ENCODE peak calls at places on chromosomes 2 and 18, in ten cellular contexts. L is adrenal gland, C is choroid plexus epithelial cell, R is HFFc6, Q is nephron progenitor cell, E is B cell, F is heart left ventricle, N is uterus, Z is osteocyte, X is Panc1. J is an unnamed sample.

GRCh38 chr2:24984912-24985311 is 13.2 kb upstream of the DNAJC27 start:
- DNase-seq in L (peak), C (peak), R (no peak), Q (peak), E (no peak), F (peak), N (peak), Z (no peak), X (no peak), J (peak)

GRCh38 chr2:28981620-28982371 is 698 bp downstream of the TOGARAM2 start:
- DNase-seq in L (no peak), C (peak), R (no peak), Q (no peak), E (no peak), F (no peak), N (no peak), Z (no peak), X (no peak), J (no peak)

GRCh38 chr2:172275239-172275638 is 152.1 kb upstream of the ITGA6 start:
- DNase-seq in L (no peak), C (no peak), R (no peak), Q (no peak), E (no peak), F (no peak), N (no peak), Z (no peak), X (no peak), J (no peak)

GRCh38 chr2:160388464-160389263 is 104.9 kb downstream of the RBMS1 start:
- DNase-seq in L (peak), C (no peak), R (no peak), Q (no peak), E (peak), F (peak), N (no peak), Z (no peak), X (no peak), J (no peak)

GRCh38 chr2:76895469-76895868 is 626.7 kb downstream of the LRRTM4 start:
- DNase-seq in L (peak), C (peak), R (no peak), Q (no peak), E (no peak), F (no peak), N (no peak), Z (no peak), X (no peak), J (no peak)

GRCh38 chr2:229714080-229714735 is at the start of gene DNER:
- DNase-seq in L (peak), C (no peak), R (no peak), Q (peak), E (peak), F (no peak), N (no peak), Z (no peak), X (no peak), J (peak)

GRCh38 chr18:76450912-76451421 is 44.1 kb downstream of the ZNF516 start:
- DNase-seq in L (peak), C (peak), R (peak), Q (peak), E (no peak), F (peak), N (no peak), Z (peak), X (no peak), J (no peak)

GRCh38 chr2:220708366-220708765 is 863.7 kb downstream of the EPHA4 start:
- DNase-seq in L (no peak), C (peak), R (peak), Q (no peak), E (no peak), F (peak), N (no peak), Z (no peak), X (no peak), J (no peak)

GRCh38 chr2:23548143-23548769 is 163.3 kb downstream of the KLHL29 start:
- DNase-seq in L (no peak), C (peak), R (no peak), Q (no peak), E (no peak), F (no peak), N (no peak), Z (no peak), X (no peak), J (no peak)

GRCh38 chr2:102253753-102254150 is 57.6 kb upstream of the IL1RL1 start:
- DNase-seq in L (no peak), C (peak), R (no peak), Q (no peak), E (no peak), F (no peak), N (no peak), Z (no peak), X (no peak), J (no peak)
- TF ChIP-seq CTCF in L (no peak), C (peak), R (peak), Q (no peak), E (no peak), F (no peak), N (no peak), Z (peak), X (peak), J (no peak)

GRCh38 chr2:1543776-1544477 is 130.7 kb downstream of the TPO start:
- DNase-seq in L (no peak), C (no peak), R (no peak), Q (no peak), E (no peak), F (no peak), N (no peak), Z (no peak), X (no peak), J (no peak)

GRCh38 chr2:1548910-1549673 is 135.8 kb downstream of the TPO start:
- DNase-seq in L (no peak), C (no peak), R (peak), Q (no peak), E (no peak), F (no peak), N (no peak), Z (peak), X (no peak), J (no peak)

GRCh38 chr2:1546023-1546591 is 132.8 kb downstream of the TPO start:
- DNase-seq in L (peak), C (peak), R (peak), Q (peak), E (no peak), F (no peak), N (no peak), Z (no peak), X (no peak), J (peak)

GRCh38 chr2:1544478-1545069 is 131.3 kb downstream of the TPO start:
- DNase-seq in L (peak), C (peak), R (peak), Q (no peak), E (no peak), F (no peak), N (no peak), Z (no peak), X (no peak), J (no peak)

DNA sequence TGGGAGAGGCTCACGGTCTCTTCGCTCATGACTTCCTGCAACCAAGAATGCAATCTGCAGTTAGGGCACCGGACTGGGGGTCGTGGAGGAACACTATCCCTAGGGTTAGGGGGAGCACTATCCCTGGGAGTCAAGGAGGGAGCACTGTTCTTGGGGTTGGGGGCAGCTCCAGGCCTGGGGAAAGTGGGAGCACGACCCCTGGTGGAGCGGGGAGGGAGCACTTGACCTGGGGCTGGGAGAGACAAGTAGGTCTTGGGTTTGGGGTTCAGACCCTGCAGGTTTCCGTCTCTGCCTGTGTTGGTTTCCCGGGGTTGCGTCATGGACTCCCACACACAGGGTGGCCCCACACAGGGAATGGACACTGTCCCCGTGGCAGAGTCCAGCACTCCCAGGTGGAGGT is 133.6 kb downstream of the TPO start:
- DNase-seq in L (no peak), C (no peak), R (no peak), Q (no peak), E (no peak), F (no peak), N (no peak), Z (no peak), X (no peak), J (no peak)
- TF ChIP-seq CTCF in L (no peak), C (peak), R (peak), Q (no peak), E (no peak), F (no peak), N (no peak), Z (no peak), X (peak), J (no peak)

GRCh38 chr2:231392431-231393148 is 2.9 kb upstream of the B3GNT7 start:
- DNase-seq in L (no peak), C (no peak), R (no peak), Q (no peak), E (peak), F (no peak), N (no peak), Z (no peak), X (no peak), J (no peak)

GRCh38 chr2:231396058-231396821 is 730 bp downstream of the B3GNT7 start:
- DNase-seq in L (peak), C (no peak), R (no peak), Q (no peak), E (peak), F (no peak), N (no peak), Z (no peak), X (no peak), J (no peak)

GRCh38 chr2:231393149-231394131 is 2.1 kb upstream of the B3GNT7 start:
- DNase-seq in L (peak), C (no peak), R (no peak), Q (no peak), E (peak), F (no peak), N (no peak), Z (no peak), X (no peak), J (no peak)

GRCh38 chr2:231395188-231396057 is at the start of gene B3GNT7:
- DNase-seq in L (no peak), C (no peak), R (no peak), Q (peak), E (peak), F (no peak), N (no peak), Z (no peak), X (no peak), J (no peak)

GRCh38 chr2:231394201-231395141 is 1.0 kb upstream of the B3GNT7 start:
- DNase-seq in L (no peak), C (no peak), R (no peak), Q (no peak), E (peak), F (no peak), N (no peak), Z (no peak), X (no peak), J (no peak)
- TF ChIP-seq CTCF in L (no peak), C (peak), R (peak), Q (no peak), E (peak), F (no peak), N (no peak), Z (no peak), X (peak), J (peak)

DNA sequence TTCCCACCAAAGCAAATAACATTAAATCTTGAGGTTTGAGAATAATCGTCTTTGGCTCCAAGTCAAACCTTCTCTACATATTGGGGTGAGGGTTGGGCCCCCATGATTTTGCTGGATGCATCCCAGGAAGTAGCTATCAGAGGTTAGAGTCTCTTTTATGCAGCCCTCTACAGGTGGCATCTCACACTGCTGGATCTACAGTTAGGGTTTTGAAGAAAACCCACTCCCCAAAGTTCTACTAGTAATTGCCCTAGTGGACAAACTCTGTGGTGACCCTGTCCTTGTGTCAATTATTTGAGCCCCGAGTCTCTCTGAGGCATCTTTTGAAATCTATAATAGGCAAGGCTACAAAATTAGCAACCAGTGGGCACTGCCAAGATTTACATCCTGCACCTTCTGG is 15.0 kb upstream of the REG1A start:
- DNase-seq in L (no peak), C (no peak), R (no peak), Q (no peak), E (no peak), F (no peak), N (no peak), Z (no peak), X (no peak), J (no peak)
- TF ChIP-seq CTCF in L (no peak), C (no peak), R (peak), Q (no peak), E (no peak), F (no peak), N (no peak), Z (no peak), X (no peak), J (no peak)

GRCh38 chr2:72117718-72118117 is 29.9 kb downstream of the CYP26B1 start:
- DNase-seq in L (no peak), C (no peak), R (no peak), Q (no peak), E (no peak), F (no peak), N (no peak), Z (no peak), X (no peak), J (no peak)
- TF ChIP-seq CTCF in L (no peak), C (no peak), R (no peak), Q (no peak), E (no peak), F (no peak), N (no peak), Z (no peak), X (no peak), J (no peak)

GRCh38 chr2:49259926-49260325 is 105.6 kb upstream of the FSHR start:
- DNase-seq in L (no peak), C (peak), R (no peak), Q (no peak), E (no peak), F (no peak), N (no peak), Z (no peak), X (no peak), J (no peak)

GRCh38 chr2:49251251-49251650 is 96.9 kb upstream of the FSHR start:
- DNase-seq in L (no peak), C (no peak), R (no peak), Q (no peak), E (no peak), F (no peak), N (no peak), Z (no peak), X (no peak), J (no peak)

GRCh38 chr2:49254401-49254800 is 100.1 kb upstream of the FSHR start:
- DNase-seq in L (no peak), C (no peak), R (no peak), Q (no peak), E (no peak), F (no peak), N (no peak), Z (no peak), X (no peak), J (no peak)

GRCh38 chr2:49251766-49252165 is 97.5 kb upstream of the FSHR start:
- DNase-seq in L (no peak), C (peak), R (no peak), Q (no peak), E (no peak), F (no peak), N (no peak), Z (no peak), X (no peak), J (no peak)

DNA sequence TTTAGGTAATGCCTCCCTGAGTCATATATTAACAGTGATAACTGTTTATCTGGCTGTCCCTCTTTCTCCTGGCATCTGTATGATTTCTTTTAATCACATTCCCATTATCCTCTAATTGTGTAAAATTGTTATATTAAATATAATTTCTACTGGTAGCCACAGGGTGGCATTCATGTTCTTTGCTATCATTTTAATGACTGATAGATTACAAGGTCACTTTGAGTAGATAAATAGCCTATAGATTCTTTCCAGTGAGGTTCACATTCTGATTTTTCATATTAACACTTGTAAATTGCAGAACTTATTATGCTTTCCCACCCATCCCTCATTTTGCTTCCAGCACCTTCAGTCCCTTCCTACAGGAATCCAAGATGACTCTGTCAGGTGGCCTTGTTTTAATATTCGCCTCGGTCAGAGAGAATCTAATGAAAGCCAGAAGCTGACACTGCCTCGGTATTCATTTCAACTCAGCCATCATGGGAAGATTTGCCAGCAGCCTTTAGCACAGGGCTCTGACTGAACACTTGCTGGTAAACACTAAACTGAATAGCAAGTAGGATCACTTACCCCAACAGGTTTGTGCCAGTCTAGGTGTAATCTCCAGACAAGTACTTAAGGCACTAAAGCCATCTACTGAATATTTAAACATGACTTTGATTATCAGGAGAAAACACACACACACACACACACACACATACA is 101.2 kb upstream of the FSHR start:
- DNase-seq in L (no peak), C (peak), R (no peak), Q (no peak), E (no peak), F (no peak), N (no peak), Z (no peak), X (no peak), J (no peak)
- TF ChIP-seq CTCF in L (no peak), C (peak), R (no peak), Q (no peak), E (no peak), F (no peak), N (no peak), Z (peak), X (peak), J (no peak)

DNA sequence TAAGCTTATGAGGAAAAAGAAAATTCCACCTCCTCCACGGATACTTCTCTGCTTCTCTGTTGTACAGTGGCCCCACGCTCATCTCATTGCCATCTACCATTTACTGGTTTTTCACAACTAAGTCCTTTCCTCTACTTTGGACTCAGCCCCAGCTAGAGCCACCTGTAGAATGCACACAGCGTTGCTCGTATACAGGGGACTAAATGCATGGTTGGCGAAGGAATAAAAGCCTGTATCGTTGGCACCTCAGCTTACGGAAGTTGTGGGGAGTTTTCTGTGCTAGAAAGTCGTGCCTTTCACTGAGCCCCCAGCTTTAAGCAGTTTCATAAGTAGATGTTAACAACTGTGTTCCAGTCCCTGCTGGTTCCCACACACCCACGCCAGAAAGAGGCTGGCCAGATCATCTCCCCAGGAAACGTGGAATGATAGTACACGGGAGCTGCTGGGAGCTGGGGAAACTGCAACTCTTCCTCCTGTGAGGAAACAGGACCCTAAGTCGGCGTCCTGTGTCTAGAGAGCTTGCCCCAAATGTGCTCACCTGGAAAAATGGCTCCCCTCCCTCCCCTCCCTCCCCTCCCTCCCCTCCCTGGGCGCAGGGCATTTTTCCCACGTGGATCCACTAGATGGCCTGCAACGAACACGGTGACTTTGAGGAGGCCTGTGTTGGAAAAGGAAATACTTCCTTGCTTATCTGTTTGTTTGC is 43.7 kb upstream of the RFX8 start:
- DNase-seq in L (peak), C (peak), R (peak), Q (peak), E (no peak), F (peak), N (peak), Z (no peak), X (no peak), J (peak)
- TF ChIP-seq CTCF in L (peak), C (peak), R (peak), Q (no peak), E (no peak), F (peak), N (no peak), Z (peak), X (peak), J (peak)

GRCh38 chr18:34322365-34323289 is 97.9 kb upstream of the NOL4 start:
- DNase-seq in L (peak), C (peak), R (no peak), Q (peak), E (no peak), F (peak), N (no peak), Z (no peak), X (peak), J (peak)
- TF ChIP-seq CTCF in L (peak), C (peak), R (peak), Q (peak), E (no peak), F (peak), N (no peak), Z (peak), X (peak), J (peak)

J was measured in neural crest cell.